ENCODE peak calls at places on chromosomes 13 and 19, in nine cellular contexts. One of them, this sample, is unnamed.

GRCh38 chr13:24984134-24984533 is 111.8 kb upstream of the PABPC3 start:
- DNase-seq in heart right ventricle: no peak
- DNase-seq in brain microvascular endothelial cell: no peak
- DNase-seq in adrenal gland: no peak
- DNase-seq in heart left ventricle: no peak
- DNase-seq in AG04450: no peak
- DNase-seq in naive thymus-derived CD4-positive, alpha-beta T cell: no peak
- DNase-seq in ovary: no peak
- DNase-seq in thoracic aorta: no peak
- DNase-seq in this sample: no peak

GRCh38 chr19:7904074-7905020 is 670 bp downstream of the MAP2K7 start:
- DNase-seq in heart right ventricle: no peak
- DNase-seq in brain microvascular endothelial cell: no peak
- DNase-seq in adrenal gland: peak
- DNase-seq in heart left ventricle: peak
- DNase-seq in AG04450: no peak
- DNase-seq in naive thymus-derived CD4-positive, alpha-beta T cell: no peak
- DNase-seq in ovary: peak
- DNase-seq in thoracic aorta: no peak
- DNase-seq in this sample: no peak

GRCh38 chr13:63184693-63185092 is 1769.0 kb upstream of the PCDH20 start:
- DNase-seq in heart right ventricle: no peak
- DNase-seq in brain microvascular endothelial cell: peak
- DNase-seq in adrenal gland: no peak
- DNase-seq in heart left ventricle: no peak
- DNase-seq in AG04450: peak
- DNase-seq in naive thymus-derived CD4-positive, alpha-beta T cell: no peak
- DNase-seq in ovary: no peak
- DNase-seq in thoracic aorta: no peak
- DNase-seq in this sample: no peak

GRCh38 chr13:76440568-76440967 is 445.6 kb downstream of the KCTD12 start:
- DNase-seq in heart right ventricle: no peak
- DNase-seq in brain microvascular endothelial cell: no peak
- DNase-seq in adrenal gland: no peak
- DNase-seq in heart left ventricle: no peak
- DNase-seq in AG04450: no peak
- DNase-seq in naive thymus-derived CD4-positive, alpha-beta T cell: no peak
- DNase-seq in ovary: no peak
- DNase-seq in thoracic aorta: no peak
- DNase-seq in this sample: no peak

GRCh38 chr13:51721485-51721884 is 82.5 kb downstream of the DHRS12 start:
- DNase-seq in heart right ventricle: peak
- DNase-seq in brain microvascular endothelial cell: no peak
- DNase-seq in adrenal gland: peak
- DNase-seq in heart left ventricle: peak
- DNase-seq in AG04450: no peak
- DNase-seq in naive thymus-derived CD4-positive, alpha-beta T cell: no peak
- DNase-seq in ovary: no peak
- DNase-seq in thoracic aorta: no peak
- DNase-seq in this sample: no peak

GRCh38 chr13:104008075-104008474 is 941.9 kb upstream of the SLC10A2 start:
- DNase-seq in heart right ventricle: no peak
- DNase-seq in brain microvascular endothelial cell: no peak
- DNase-seq in adrenal gland: no peak
- DNase-seq in heart left ventricle: no peak
- DNase-seq in AG04450: no peak
- DNase-seq in naive thymus-derived CD4-positive, alpha-beta T cell: no peak
- DNase-seq in ovary: no peak
- DNase-seq in thoracic aorta: no peak
- DNase-seq in this sample: no peak

GRCh38 chr13:111168116-111168515 is 53.0 kb downstream of the ARHGEF7 start:
- DNase-seq in heart right ventricle: no peak
- DNase-seq in brain microvascular endothelial cell: no peak
- DNase-seq in adrenal gland: no peak
- DNase-seq in heart left ventricle: no peak
- DNase-seq in AG04450: no peak
- DNase-seq in naive thymus-derived CD4-positive, alpha-beta T cell: no peak
- DNase-seq in ovary: no peak
- DNase-seq in thoracic aorta: no peak
- DNase-seq in this sample: no peak

GRCh38 chr13:41848435-41849255 is 112.3 kb downstream of the VWA8 start:
- DNase-seq in heart right ventricle: no peak
- DNase-seq in brain microvascular endothelial cell: peak
- DNase-seq in adrenal gland: no peak
- DNase-seq in heart left ventricle: no peak
- DNase-seq in AG04450: no peak
- DNase-seq in naive thymus-derived CD4-positive, alpha-beta T cell: no peak
- DNase-seq in ovary: no peak
- DNase-seq in thoracic aorta: no peak
- DNase-seq in this sample: no peak

GRCh38 chr13:24341439-24341838 is 32.1 kb downstream of the C1QTNF9 start:
- DNase-seq in heart right ventricle: no peak
- DNase-seq in brain microvascular endothelial cell: no peak
- DNase-seq in adrenal gland: no peak
- DNase-seq in heart left ventricle: no peak
- DNase-seq in AG04450: no peak
- DNase-seq in naive thymus-derived CD4-positive, alpha-beta T cell: no peak
- DNase-seq in ovary: no peak
- DNase-seq in thoracic aorta: no peak
- DNase-seq in this sample: no peak

GRCh38 chr19:532578-533484 is 1.3 kb downstream of the CDC34 start:
- DNase-seq in heart right ventricle: peak
- DNase-seq in brain microvascular endothelial cell: peak
- DNase-seq in adrenal gland: peak
- DNase-seq in heart left ventricle: peak
- DNase-seq in AG04450: no peak
- DNase-seq in naive thymus-derived CD4-positive, alpha-beta T cell: peak
- DNase-seq in ovary: peak
- DNase-seq in thoracic aorta: no peak
- DNase-seq in this sample: no peak

GRCh38 chr19:45526143-45526542 is 18.9 kb downstream of the VASP start:
- DNase-seq in heart right ventricle: peak
- DNase-seq in brain microvascular endothelial cell: peak
- DNase-seq in adrenal gland: peak
- DNase-seq in heart left ventricle: peak
- DNase-seq in AG04450: no peak
- DNase-seq in naive thymus-derived CD4-positive, alpha-beta T cell: no peak
- DNase-seq in ovary: peak
- DNase-seq in thoracic aorta: no peak
- DNase-seq in this sample: no peak

GRCh38 chr13:76875256-76875655 is 10.9 kb downstream of the KCTD12 start:
- DNase-seq in heart right ventricle: no peak
- DNase-seq in brain microvascular endothelial cell: no peak
- DNase-seq in adrenal gland: no peak
- DNase-seq in heart left ventricle: no peak
- DNase-seq in AG04450: no peak
- DNase-seq in naive thymus-derived CD4-positive, alpha-beta T cell: no peak
- DNase-seq in ovary: no peak
- DNase-seq in thoracic aorta: no peak
- DNase-seq in this sample: no peak

GRCh38 chr19:6125571-6125989 is 9.9 kb upstream of the ACSBG2 start:
- DNase-seq in heart right ventricle: no peak
- DNase-seq in brain microvascular endothelial cell: peak
- DNase-seq in adrenal gland: peak
- DNase-seq in heart left ventricle: peak
- DNase-seq in AG04450: peak
- DNase-seq in naive thymus-derived CD4-positive, alpha-beta T cell: peak
- DNase-seq in ovary: no peak
- DNase-seq in thoracic aorta: no peak
- DNase-seq in this sample: peak

GRCh38 chr13:41418027-41418426 is 39.3 kb upstream of the RGCC start:
- DNase-seq in heart right ventricle: no peak
- DNase-seq in brain microvascular endothelial cell: peak
- DNase-seq in adrenal gland: no peak
- DNase-seq in heart left ventricle: no peak
- DNase-seq in AG04450: peak
- DNase-seq in naive thymus-derived CD4-positive, alpha-beta T cell: no peak
- DNase-seq in ovary: no peak
- DNase-seq in thoracic aorta: no peak
- DNase-seq in this sample: no peak

DNA sequence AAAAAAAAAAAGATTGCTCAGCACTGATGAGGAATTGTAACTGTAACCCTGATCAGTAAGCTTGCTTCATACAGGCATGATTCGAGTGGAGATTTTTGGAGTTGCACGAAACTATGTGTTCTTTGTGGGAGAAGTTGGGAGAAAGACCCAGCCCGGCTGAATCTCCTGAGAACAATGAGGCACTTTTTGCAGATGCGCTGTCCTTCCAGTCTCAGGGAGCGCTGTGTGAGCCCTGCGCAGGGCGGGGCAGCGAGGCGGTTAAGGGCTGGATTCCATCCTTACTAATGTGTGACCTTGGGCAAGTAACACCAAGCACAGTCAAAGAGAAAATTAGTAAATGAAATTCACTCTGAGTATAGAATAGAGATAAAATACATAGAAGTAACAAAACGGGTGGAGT is 76.9 kb downstream of the SIPA1L3 start:
- DNase-seq in heart right ventricle: no peak
- DNase-seq in brain microvascular endothelial cell: no peak
- DNase-seq in adrenal gland: no peak
- DNase-seq in heart left ventricle: no peak
- DNase-seq in AG04450: no peak
- DNase-seq in naive thymus-derived CD4-positive, alpha-beta T cell: no peak
- DNase-seq in ovary: no peak
- DNase-seq in thoracic aorta: no peak
- DNase-seq in this sample: no peak
- H3K27ac ChIP-seq in heart right ventricle: no peak
- H3K27ac ChIP-seq in brain microvascular endothelial cell: no peak
- H3K27ac ChIP-seq in adrenal gland: no peak
- H3K27ac ChIP-seq in heart left ventricle: no peak
- H3K27ac ChIP-seq in AG04450: no peak
- H3K27ac ChIP-seq in naive thymus-derived CD4-positive, alpha-beta T cell: no peak
- H3K27ac ChIP-seq in ovary: no peak
- H3K27ac ChIP-seq in thoracic aorta: no peak
- H3K27ac ChIP-seq in this sample: no peak

GRCh38 chr19:1847684-1848398 is 442 bp downstream of the REXO1 start:
- DNase-seq in heart right ventricle: no peak
- DNase-seq in brain microvascular endothelial cell: peak
- DNase-seq in adrenal gland: peak
- DNase-seq in heart left ventricle: no peak
- DNase-seq in AG04450: no peak
- DNase-seq in naive thymus-derived CD4-positive, alpha-beta T cell: peak
- DNase-seq in ovary: no peak
- DNase-seq in thoracic aorta: no peak
- DNase-seq in this sample: no peak
- H3K27ac ChIP-seq in heart right ventricle: peak
- H3K27ac ChIP-seq in brain microvascular endothelial cell: peak
- H3K27ac ChIP-seq in adrenal gland: peak
- H3K27ac ChIP-seq in heart left ventricle: peak
- H3K27ac ChIP-seq in AG04450: peak
- H3K27ac ChIP-seq in naive thymus-derived CD4-positive, alpha-beta T cell: peak
- H3K27ac ChIP-seq in ovary: peak
- H3K27ac ChIP-seq in thoracic aorta: peak
- H3K27ac ChIP-seq in this sample: peak

GRCh38 chr19:49952906-49953305 is 8.1 kb downstream of the SIGLEC11 start:
- DNase-seq in heart right ventricle: no peak
- DNase-seq in brain microvascular endothelial cell: no peak
- DNase-seq in adrenal gland: no peak
- DNase-seq in heart left ventricle: no peak
- DNase-seq in AG04450: no peak
- DNase-seq in naive thymus-derived CD4-positive, alpha-beta T cell: no peak
- DNase-seq in ovary: no peak
- DNase-seq in thoracic aorta: no peak
- DNase-seq in this sample: no peak

GRCh38 chr19:49951806-49952474 is 9.0 kb downstream of the SIGLEC11 start:
- DNase-seq in heart right ventricle: no peak
- DNase-seq in brain microvascular endothelial cell: no peak
- DNase-seq in adrenal gland: no peak
- DNase-seq in heart left ventricle: no peak
- DNase-seq in AG04450: no peak
- DNase-seq in naive thymus-derived CD4-positive, alpha-beta T cell: no peak
- DNase-seq in ovary: no peak
- DNase-seq in thoracic aorta: no peak
- DNase-seq in this sample: no peak

GRCh38 chr19:49954092-49954825 is 6.7 kb downstream of the SIGLEC11 start:
- DNase-seq in heart right ventricle: no peak
- DNase-seq in brain microvascular endothelial cell: no peak
- DNase-seq in adrenal gland: peak
- DNase-seq in heart left ventricle: no peak
- DNase-seq in AG04450: no peak
- DNase-seq in naive thymus-derived CD4-positive, alpha-beta T cell: no peak
- DNase-seq in ovary: peak
- DNase-seq in thoracic aorta: no peak
- DNase-seq in this sample: no peak

GRCh38 chr19:49952475-49952829 is 8.5 kb downstream of the SIGLEC11 start:
- DNase-seq in heart right ventricle: no peak
- DNase-seq in brain microvascular endothelial cell: no peak
- DNase-seq in adrenal gland: no peak
- DNase-seq in heart left ventricle: no peak
- DNase-seq in AG04450: no peak
- DNase-seq in naive thymus-derived CD4-positive, alpha-beta T cell: no peak
- DNase-seq in ovary: no peak
- DNase-seq in thoracic aorta: no peak
- DNase-seq in this sample: no peak

GRCh38 chr19:49953376-49953775 is 7.6 kb downstream of the SIGLEC11 start:
- DNase-seq in heart right ventricle: no peak
- DNase-seq in brain microvascular endothelial cell: no peak
- DNase-seq in adrenal gland: no peak
- DNase-seq in heart left ventricle: no peak
- DNase-seq in AG04450: no peak
- DNase-seq in naive thymus-derived CD4-positive, alpha-beta T cell: no peak
- DNase-seq in ovary: no peak
- DNase-seq in thoracic aorta: no peak
- DNase-seq in this sample: no peak
- H3K27ac ChIP-seq in heart right ventricle: no peak
- H3K27ac ChIP-seq in brain microvascular endothelial cell: no peak
- H3K27ac ChIP-seq in adrenal gland: peak
- H3K27ac ChIP-seq in heart left ventricle: peak
- H3K27ac ChIP-seq in AG04450: no peak
- H3K27ac ChIP-seq in naive thymus-derived CD4-positive, alpha-beta T cell: no peak
- H3K27ac ChIP-seq in ovary: peak
- H3K27ac ChIP-seq in thoracic aorta: no peak
- H3K27ac ChIP-seq in this sample: no peak

DNA sequence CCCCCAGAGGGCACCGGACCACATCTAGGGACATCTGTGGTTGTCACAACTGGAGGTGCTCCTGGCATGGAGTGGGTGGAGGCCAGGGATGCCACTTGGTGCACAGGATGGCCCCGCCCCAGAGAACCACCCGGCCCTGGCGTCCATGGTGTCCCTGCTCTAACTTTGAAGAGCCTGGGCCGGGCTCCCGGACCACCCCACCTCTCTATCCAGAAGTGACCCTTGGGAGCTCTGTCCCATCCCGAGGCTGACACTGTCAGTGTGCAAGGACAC is 22.9 kb upstream of the MYDGF start:
- DNase-seq in heart right ventricle: no peak
- DNase-seq in brain microvascular endothelial cell: no peak
- DNase-seq in adrenal gland: no peak
- DNase-seq in heart left ventricle: no peak
- DNase-seq in AG04450: no peak
- DNase-seq in naive thymus-derived CD4-positive, alpha-beta T cell: no peak
- DNase-seq in ovary: no peak
- DNase-seq in thoracic aorta: no peak
- DNase-seq in this sample: no peak
- H3K27ac ChIP-seq in heart right ventricle: no peak
- H3K27ac ChIP-seq in brain microvascular endothelial cell: no peak
- H3K27ac ChIP-seq in adrenal gland: peak
- H3K27ac ChIP-seq in heart left ventricle: peak
- H3K27ac ChIP-seq in AG04450: no peak
- H3K27ac ChIP-seq in naive thymus-derived CD4-positive, alpha-beta T cell: no peak
- H3K27ac ChIP-seq in ovary: no peak
- H3K27ac ChIP-seq in thoracic aorta: no peak
- H3K27ac ChIP-seq in this sample: no peak

GRCh38 chr13:40180776-40181175 is 485.7 kb downstream of the FOXO1 start:
- DNase-seq in heart right ventricle: no peak
- DNase-seq in brain microvascular endothelial cell: no peak
- DNase-seq in adrenal gland: no peak
- DNase-seq in heart left ventricle: no peak
- DNase-seq in AG04450: no peak
- DNase-seq in naive thymus-derived CD4-positive, alpha-beta T cell: no peak
- DNase-seq in ovary: no peak
- DNase-seq in thoracic aorta: no peak
- DNase-seq in this sample: no peak
- H3K27ac ChIP-seq in heart right ventricle: no peak
- H3K27ac ChIP-seq in brain microvascular endothelial cell: no peak
- H3K27ac ChIP-seq in adrenal gland: no peak
- H3K27ac ChIP-seq in heart left ventricle: no peak
- H3K27ac ChIP-seq in AG04450: no peak
- H3K27ac ChIP-seq in naive thymus-derived CD4-positive, alpha-beta T cell: no peak
- H3K27ac ChIP-seq in ovary: no peak
- H3K27ac ChIP-seq in thoracic aorta: no peak
- H3K27ac ChIP-seq in this sample: no peak